ENCODE peak calls at places on chromosome 17, in six cellular contexts. O is ecto neural progenitor cell; U is colonic mucosa; N is neural crest cell; S is Peyer's patch; H is stimulated activated naive CD4-positive, alpha-beta T cell treated with Interleukin-2 at 50 U/mL for 16 hours. P is an unnamed sample.

GRCh38 chr17:69560987-69561441 is 146.5 kb downstream of the MAP2K6 start:
- DNase-seq in H (no peak), S (no peak), O (no peak), N (no peak), U (no peak), P (no peak)

GRCh38 chr17:13384626-13385025 is 217.1 kb downstream of the HS3ST3A1 start:
- DNase-seq in S (no peak), N (no peak), H (no peak), U (no peak), O (no peak), P (no peak)

GRCh38 chr17:6668219-6668618 is 16.7 kb downstream of the C17orf100 start:
- DNase-seq in O (no peak), N (no peak), U (no peak), S (no peak), H (no peak), P (no peak)

GRCh38 chr17:62600805-62601204 is 26.7 kb upstream of the MRC2 start:
- DNase-seq in O (no peak), H (no peak), U (no peak), N (no peak), S (no peak), P (no peak)

GRCh38 chr17:56988901-56989572 is 11.1 kb downstream of the SCPEP1 start:
- DNase-seq in S (no peak), N (no peak), U (no peak), O (no peak), H (no peak), P (no peak)

GRCh38 chr17:4229627-4230026 is 34.2 kb downstream of the ANKFY1 start:
- DNase-seq in O (no peak), H (no peak), U (no peak), N (no peak), S (no peak), P (no peak)

GRCh38 chr17:79741751-79742588 is 11.2 kb downstream of the ENPP7 start:
- DNase-seq in H (peak), U (peak), S (peak), O (peak), N (peak), P (peak)

GRCh38 chr17:71792966-71793365 is 327.9 kb upstream of the SOX9 start:
- DNase-seq in H (no peak), N (no peak), S (no peak), U (no peak), O (no peak), P (no peak)

GRCh38 chr17:67293251-67294203 is 48.5 kb upstream of the HELZ start:
- DNase-seq in H (peak), S (peak), N (peak), U (peak), O (peak), P (peak)

GRCh38 chr17:1229354-1229890 is 40.8 kb upstream of the BHLHA9 start:
- DNase-seq in S (peak), O (peak), H (peak), U (peak), N (no peak), P (peak)

GRCh38 chr17:77884019-77884418 is 74.5 kb upstream of the TNRC6C start:
- DNase-seq in O (peak), H (no peak), S (no peak), U (no peak), N (peak), P (no peak)

GRCh38 chr17:61461967-61462733 is 9.9 kb downstream of the TBX4 start:
- DNase-seq in N (no peak), U (no peak), O (no peak), H (no peak), S (no peak), P (no peak)

GRCh38 chr17:79272666-79273219 is 198.1 kb downstream of the ENGASE start:
- DNase-seq in H (no peak), N (no peak), O (no peak), U (no peak), S (no peak), P (no peak)

GRCh38 chr17:28338056-28338768 is 2.7 kb downstream of the TNFAIP1 start:
- DNase-seq in H (no peak), S (no peak), N (no peak), U (no peak), O (no peak), P (no peak)

GRCh38 chr17:36749493-36749892 is 148.1 kb downstream of the MRM1 start:
- DNase-seq in H (no peak), O (no peak), N (no peak), U (no peak), S (no peak), P (no peak)

GRCh38 chr17:70829876-70830275 is 660.5 kb downstream of the KCNJ2 start:
- DNase-seq in O (no peak), N (no peak), S (no peak), H (no peak), U (no peak), P (no peak)

GRCh38 chr17:6381052-6381451 is 53.9 kb downstream of the AIPL1 start:
- DNase-seq in U (no peak), S (no peak), O (no peak), N (no peak), H (no peak), P (no peak)

GRCh38 chr17:48571024-48571818 is 6.9 kb downstream of the HOXB4 start:
- DNase-seq in H (no peak), U (no peak), N (no peak), S (no peak), O (no peak), P (no peak)

GRCh38 chr17:76737676-76738467 is at the start of gene MFSD11:
- DNase-seq in O (peak), H (peak), S (peak), N (peak), U (peak), P (peak)

GRCh38 chr17:42337442-42337841 is 49.1 kb downstream of the STAT5A start:
- DNase-seq in H (peak), O (no peak), U (no peak), N (no peak), S (peak), P (no peak)

P was measured in GF-D8.